ENCODE peak calls at places on chromosomes 13 and 19, in four cellular contexts. S, Z, X and L are unnamed samples. For H3K27me3, the result is how much of the 10 kb centered on the place peaks cover.

GRCh38 chr19:3665681-3666544 is 34.4 kb downstream of the PIP5K1C start:
- DNase-seq in S (peak), Z (peak), X (no peak), L (peak)

GRCh38 chr19:7267792-7268736 is 26.1 kb downstream of the INSR start:
- DNase-seq in S (no peak), Z (no peak), X (no peak), L (peak)

GRCh38 chr19:47123406-47123805 is 7.2 kb upstream of the SAE1 start:
- DNase-seq in S (peak), Z (no peak), X (no peak), L (no peak)

GRCh38 chr13:51435002-51435578 is 17.7 kb downstream of the INTS6 start:
- DNase-seq in S (peak), Z (no peak), X (no peak), L (no peak)

GRCh38 chr19:42427313-42427712 is at the start of gene LIPE:
- DNase-seq in S (no peak), Z (no peak), X (no peak), L (no peak)

GRCh38 chr13:84672616-84673015 is 790.3 kb upstream of the SLITRK1 start:
- DNase-seq in S (no peak), Z (no peak), X (no peak), L (no peak)

GRCh38 chr13:99425485-99426341 is 75.6 kb upstream of the TM9SF2 start:
- DNase-seq in S (no peak), Z (no peak), X (no peak), L (no peak)

GRCh38 chr19:50384685-50385535 is 763 bp downstream of the POLD1 start:
- DNase-seq in S (peak), Z (peak), X (no peak), L (peak)

GRCh38 chr19:2416321-2417097 is 10.9 kb downstream of the TIMM13 start:
- DNase-seq in S (no peak), Z (no peak), X (no peak), L (no peak)

GRCh38 chr13:41562083-41562482 is 104.7 kb downstream of the RGCC start:
- DNase-seq in S (peak), Z (no peak), X (no peak), L (no peak)

GRCh38 chr19:21396121-21396520 is 812 bp upstream of the ZNF493 start:
- DNase-seq in S (no peak), Z (no peak), X (no peak), L (no peak)

GRCh38 chr13:41941174-41941573 is 19.7 kb downstream of the VWA8 start:
- DNase-seq in S (no peak), Z (no peak), X (no peak), L (no peak)

GRCh38 chr13:38308736-38309135 is 40.9 kb upstream of the UFM1 start:
- DNase-seq in S (peak), Z (no peak), X (peak), L (peak)

GRCh38 chr13:79782541-79783216 is 301.7 kb downstream of the NDFIP2 start:
- DNase-seq in S (no peak), Z (peak), X (no peak), L (no peak)

GRCh38 chr13:27177852-27178251 is 6.2 kb upstream of the USP12 start:
- DNase-seq in S (no peak), Z (peak), X (no peak), L (no peak)

GRCh38 chr13:106629068-106629712 is 61.3 kb upstream of the ARGLU1 start:
- DNase-seq in S (no peak), Z (no peak), X (no peak), L (no peak)

GRCh38 chr13:113904411-113904810 is 40.5 kb upstream of the GAS6 start:
- DNase-seq in S (peak), Z (peak), X (no peak), L (no peak)

GRCh38 chr19:16361254-16361653 is 36.6 kb downstream of the KLF2 start:
- DNase-seq in S (peak), Z (no peak), X (no peak), L (no peak)
- H3K4me2 ChIP-seq in S (peak), Z (no peak), X (no peak), L (no peak)

DNA sequence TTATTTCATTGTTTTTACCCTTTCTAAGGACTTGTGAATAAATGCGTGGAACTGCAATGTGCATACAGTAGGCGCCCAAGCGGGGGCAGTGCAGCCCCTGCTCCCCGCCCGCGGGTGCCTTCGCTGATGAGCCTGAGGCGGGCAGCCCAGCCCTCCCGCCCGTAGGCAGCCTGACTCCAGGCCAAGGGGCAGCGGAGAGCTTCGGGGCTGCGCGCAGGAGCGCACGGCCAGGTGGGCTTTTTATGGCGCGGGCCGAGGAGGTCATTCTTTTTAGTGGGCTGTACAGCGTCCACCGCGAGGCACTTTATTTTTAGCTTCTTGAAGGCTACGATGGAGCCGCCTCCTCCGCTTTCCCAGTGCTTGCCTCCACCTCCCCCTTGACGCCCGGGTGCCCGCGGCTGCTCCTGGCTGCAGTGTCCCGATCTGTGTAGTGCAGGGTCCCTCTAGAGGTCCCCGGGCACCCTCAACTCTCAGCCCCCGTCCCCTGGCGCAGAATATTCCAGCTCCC is 60.5 kb downstream of the CCNE1 start:
- DNase-seq in S (peak), Z (peak), X (no peak), L (no peak)
- H2AFZ ChIP-seq in S (no peak), Z (peak), X (no peak), L (no peak)

DNA sequence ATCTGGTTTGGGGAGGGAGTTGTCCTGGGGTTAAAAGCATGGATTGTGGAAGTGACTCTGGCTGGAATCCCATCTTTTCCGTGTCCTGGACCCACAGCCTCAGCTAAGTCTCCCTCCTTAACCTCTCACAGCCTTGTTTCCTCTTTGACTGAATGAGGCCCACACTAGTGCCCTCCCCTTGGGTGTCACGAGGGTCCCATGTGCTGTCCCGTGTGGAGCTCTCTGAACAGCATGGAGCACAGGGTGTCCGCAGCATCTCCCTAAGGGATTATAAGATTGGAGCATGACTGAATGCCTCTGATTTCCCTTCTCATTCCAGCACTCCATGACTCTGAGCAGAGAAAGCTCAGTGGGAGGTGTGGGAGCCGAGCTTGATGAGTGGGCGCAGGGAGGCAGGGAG is 182.5 kb downstream of the TEX29 start:
- DNase-seq in S (no peak), Z (no peak), X (no peak), L (no peak)
- H3K27me3 ChIP-seq in S (under half), Z (under half), X (under half), L (half or more)

GRCh38 chr19:55145241-55145640 is 3.8 kb downstream of the TNNT1 start:
- DNase-seq in S (no peak), Z (no peak), X (no peak), L (no peak)
- H3K4me2 ChIP-seq in S (no peak), Z (peak), X (peak), L (peak)

GRCh38 chr13:19172007-19172646 is 9.5 kb downstream of the TUBA3C start:
- DNase-seq in S (no peak), Z (no peak), X (no peak), L (no peak)
- H2AFZ ChIP-seq in S (no peak), Z (no peak), X (no peak), L (no peak)

GRCh38 chr19:48544856-48545750 is 6.9 kb upstream of the SULT2B1 start:
- DNase-seq in S (no peak), Z (peak), X (no peak), L (no peak)
- H3K27me3 ChIP-seq in S (under half), Z (under half), X (under half), L (under half)

GRCh38 chr13:36673352-36673751 is 468 bp upstream of the SERTM1 start:
- DNase-seq in S (no peak), Z (no peak), X (no peak), L (no peak)

GRCh38 chr13:36675213-36675536 is 1.4 kb downstream of the SERTM1 start:
- DNase-seq in S (no peak), Z (peak), X (no peak), L (no peak)

GRCh38 chr13:36673838-36674326 is at the start of gene SERTM1:
- DNase-seq in S (peak), Z (peak), X (no peak), L (no peak)

GRCh38 chr13:36674337-36675212 is 755 bp downstream of the SERTM1 start:
- DNase-seq in S (no peak), Z (peak), X (no peak), L (no peak)
- H3K4me2 ChIP-seq in S (no peak), Z (peak), X (no peak), L (no peak)

GRCh38 chr19:49120868-49121267 is 1.5 kb downstream of the PPFIA3 start:
- DNase-seq in S (no peak), Z (no peak), X (no peak), L (no peak)

GRCh38 chr19:49118565-49119410 is at the start of gene C19orf73:
- DNase-seq in S (peak), Z (peak), X (peak), L (peak)

GRCh38 chr19:49117677-49118564 is 1.0 kb downstream of the C19orf73 start:
- DNase-seq in S (no peak), Z (no peak), X (no peak), L (no peak)

GRCh38 chr19:49119411-49120324 is at the start of gene PPFIA3:
- DNase-seq in S (peak), Z (peak), X (no peak), L (no peak)

DNA sequence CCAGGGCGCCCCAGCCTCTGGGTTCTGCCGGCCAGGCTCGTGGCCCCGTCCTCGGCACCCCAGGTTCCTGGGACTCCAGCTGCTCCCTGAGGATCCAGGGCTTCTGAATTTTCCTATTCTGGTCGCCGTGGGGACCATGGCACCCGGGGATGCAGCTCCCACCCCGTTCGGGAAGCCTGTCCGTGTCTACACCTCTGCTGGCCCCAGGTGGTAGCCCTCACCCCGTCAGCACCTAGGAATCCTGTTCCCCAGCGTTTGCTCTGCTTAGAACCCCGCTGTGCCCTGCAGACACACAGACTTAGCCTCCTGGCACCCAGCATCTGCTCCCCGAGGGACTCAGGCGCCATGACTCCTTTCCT is 960 bp downstream of the PPFIA3 start:
- DNase-seq in S (no peak), Z (no peak), X (no peak), L (no peak)
- H2AFZ ChIP-seq in S (no peak), Z (no peak), X (no peak), L (no peak)

GRCh38 chr19:55079400-55080038 is 3.9 kb downstream of the EPS8L1 start:
- DNase-seq in S (no peak), Z (no peak), X (no peak), L (no peak)

GRCh38 chr19:55075366-55075998 is at the start of gene EPS8L1:
- DNase-seq in S (no peak), Z (no peak), X (no peak), L (peak)

GRCh38 chr19:55078996-55079395 is 3.3 kb downstream of the EPS8L1 start:
- DNase-seq in S (no peak), Z (no peak), X (no peak), L (no peak)

GRCh38 chr19:55077106-55077505 is 1.4 kb downstream of the EPS8L1 start:
- DNase-seq in S (peak), Z (no peak), X (no peak), L (no peak)

DNA sequence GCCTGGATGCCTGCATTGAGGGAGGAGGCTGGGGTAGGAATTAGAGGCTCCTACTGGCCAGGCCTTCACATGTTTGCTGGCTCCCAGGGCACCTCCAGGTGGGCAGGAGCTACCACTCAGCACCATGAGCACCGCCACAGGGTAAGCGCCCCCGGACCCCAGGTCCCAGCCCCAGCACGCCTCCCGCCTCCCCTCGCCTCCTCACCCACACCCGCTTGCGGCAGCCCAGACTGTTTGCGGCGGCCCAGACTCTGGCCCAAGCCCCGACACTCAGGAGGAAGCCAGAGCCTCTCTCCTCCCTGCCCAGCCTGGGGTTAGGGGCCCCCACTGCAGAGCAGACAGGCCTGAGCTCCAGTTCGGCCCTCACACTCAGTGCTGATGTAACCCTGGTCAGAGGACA is 652 bp downstream of the EPS8L1 start:
- DNase-seq in S (no peak), Z (no peak), X (no peak), L (no peak)
- H3K27me3 ChIP-seq in S (under half), Z (half or more), X (under half), L (under half)